ENCODE peak calls at places on chromosomes 7 and 10, in six cellular contexts. I is stimulated activated CD8-positive, alpha-beta memory T cell treated with anti-CD3 and anti-CD28 coated beads, Interleukin-4, amount 100 ng/mL, for 1 hour; G is GM13977; B is C1 segment of cervical spinal cord; Z is aorta; S is amniotic stem cell. P is an unnamed sample.

GRCh38 chr7:12089951-12090756 is 120.9 kb upstream of the TMEM106B start:
- DNase-seq in S (no peak), G (no peak), Z (no peak), B (no peak), I (no peak), P (no peak)

GRCh38 chr7:43384585-43385308 is 198.2 kb upstream of the STK17A start:
- DNase-seq in B (no peak), G (no peak), S (no peak), Z (no peak), I (no peak), P (no peak)

GRCh38 chr7:100827330-100828226 is at the start of gene EPHB4:
- DNase-seq in G (peak), S (peak), I (no peak), Z (peak), B (peak), P (no peak)

GRCh38 chr7:139658919-139659675 is 118.7 kb downstream of the HIPK2 start:
- DNase-seq in G (no peak), B (peak), Z (no peak), I (no peak), S (no peak), P (no peak)

GRCh38 chr10:75611081-75611971 is 179.9 kb downstream of the LRMDA start:
- DNase-seq in G (no peak), Z (no peak), S (no peak), B (no peak), I (no peak), P (no peak)

GRCh38 chr7:45873035-45873354 is at the start of gene CCDC201:
- DNase-seq in I (no peak), G (no peak), S (no peak), B (no peak), Z (no peak), P (no peak)

GRCh38 chr10:112872728-112873127 is 77.3 kb upstream of the TCF7L2 start:
- DNase-seq in B (no peak), S (no peak), G (no peak), I (no peak), Z (no peak), P (no peak)

GRCh38 chr10:78438907-78439809 is 405.5 kb downstream of the RPS24 start:
- DNase-seq in I (no peak), G (no peak), B (no peak), Z (no peak), S (no peak), P (no peak)

GRCh38 chr10:88682491-88682890 is 18.2 kb downstream of the LIPF start:
- DNase-seq in Z (no peak), B (no peak), G (no peak), I (no peak), S (no peak), P (no peak)

GRCh38 chr10:99676435-99676834 is 17.1 kb downstream of the ENTPD7 start:
- DNase-seq in S (peak), I (no peak), Z (no peak), G (no peak), B (no peak), P (no peak)

GRCh38 chr7:18647602-18648001 is 152.1 kb downstream of the HDAC9 start:
- DNase-seq in B (no peak), S (no peak), Z (no peak), G (no peak), I (no peak), P (no peak)

P was measured in central memory CD8-positive, alpha-beta T cell.